ENCODE peak calls at places on chromosomes 6 and 20, in eight cellular contexts. R, H, X, M, T, D, Z and K are unnamed samples.

GRCh38 chr20:64052326-64052722 is 2.9 kb upstream of the SOX18 start:
- DNase-seq in H (no peak), T (no peak), X (no peak), M (no peak), D (no peak), R (no peak), Z (no peak), K (no peak)

GRCh38 chr6:139996253-139996834 is 621.9 kb upstream of the CITED2 start:
- DNase-seq in X (no peak), Z (no peak), M (peak), D (no peak), T (no peak), R (no peak), H (peak), K (peak)

GRCh38 chr6:27608916-27609883 is 136.3 kb upstream of the ZNF184 start:
- DNase-seq in D (no peak), M (peak), Z (peak), T (no peak), H (peak), X (peak), R (peak), K (peak)

GRCh38 chr6:112780498-112781096 is 433.5 kb downstream of the RFPL4B start:
- DNase-seq in X (peak), H (peak), D (peak), T (peak), R (peak), M (peak), Z (peak), K (peak)

GRCh38 chr6:84719152-84719551 is 45.2 kb downstream of the TBX18 start:
- DNase-seq in X (no peak), T (no peak), M (no peak), H (no peak), Z (no peak), R (no peak), D (no peak), K (no peak)

GRCh38 chr6:145318952-145319351 is 416.4 kb downstream of the EPM2A start:
- DNase-seq in R (no peak), Z (no peak), M (no peak), D (no peak), X (no peak), H (no peak), T (no peak), K (peak)

GRCh38 chr6:82196159-82196558 is 51.4 kb downstream of the IBTK start:
- DNase-seq in H (no peak), D (no peak), M (no peak), R (no peak), T (no peak), Z (no peak), X (peak), K (no peak)

GRCh38 chr6:27297484-27297856 is 14.6 kb downstream of the POM121L2 start:
- DNase-seq in X (no peak), T (no peak), Z (no peak), D (no peak), R (no peak), M (no peak), H (no peak), K (no peak)

GRCh38 chr6:133169901-133170300 is 71.3 kb upstream of the EYA4 start:
- DNase-seq in M (no peak), H (no peak), D (no peak), Z (no peak), T (no peak), R (no peak), X (no peak), K (no peak)

GRCh38 chr20:17896771-17897369 is 71.7 kb downstream of the SNX5 start:
- DNase-seq in R (peak), Z (no peak), M (no peak), H (no peak), D (no peak), X (no peak), T (no peak), K (no peak)

GRCh38 chr20:63296411-63297299 is 3.7 kb downstream of the COL20A1 start:
- DNase-seq in T (no peak), X (no peak), H (no peak), D (no peak), R (no peak), M (no peak), Z (no peak), K (no peak)

GRCh38 chr20:43842126-43843020 is 72.3 kb upstream of the TOX2 start:
- DNase-seq in H (no peak), T (no peak), D (no peak), X (no peak), M (no peak), Z (no peak), R (peak), K (no peak)

GRCh38 chr20:41738584-41739193 is 120.5 kb upstream of the CHD6 start:
- DNase-seq in Z (peak), D (peak), T (peak), X (peak), R (peak), H (peak), M (peak), K (peak)

GRCh38 chr6:139482184-139482751 is 107.8 kb upstream of the CITED2 start:
- DNase-seq in H (no peak), D (no peak), X (peak), M (peak), R (peak), T (no peak), Z (no peak), K (peak)

GRCh38 chr20:13799974-13800373 is 15.1 kb downstream of the NDUFAF5 start:
- DNase-seq in H (no peak), D (no peak), X (no peak), M (no peak), T (no peak), R (no peak), Z (no peak), K (no peak)

GRCh38 chr6:129598244-129599187 is 111.5 kb downstream of the ARHGAP18 start:
- DNase-seq in H (peak), Z (peak), T (peak), X (peak), R (peak), M (peak), D (peak), K (peak)

GRCh38 chr20:57838670-57839142 is 128.9 kb upstream of the PMEPA1 start:
- DNase-seq in T (no peak), X (no peak), Z (no peak), H (no peak), M (peak), R (no peak), D (no peak), K (peak)

GRCh38 chr20:4051413-4052138 is 36.2 kb upstream of the RNF24 start:
- DNase-seq in H (no peak), T (no peak), R (peak), M (no peak), X (no peak), Z (no peak), D (no peak), K (no peak)

GRCh38 chr6:85660181-85660611 is 17.5 kb upstream of the SYNCRIP start:
- DNase-seq in R (peak), X (peak), D (peak), M (no peak), T (no peak), Z (no peak), H (peak), K (no peak)

GRCh38 chr6:44538131-44538835 is 150.8 kb downstream of the CDC5L start:
- DNase-seq in R (no peak), Z (no peak), D (no peak), M (no peak), H (no peak), X (no peak), T (no peak), K (no peak)

GRCh38 chr20:34058831-34059230 is 53.2 kb downstream of the EIF2S2 start:
- DNase-seq in R (peak), M (no peak), H (no peak), T (no peak), D (no peak), Z (no peak), X (peak), K (peak)

GRCh38 chr6:140462495-140463311 is 1088.3 kb upstream of the CITED2 start:
- DNase-seq in Z (no peak), R (peak), H (peak), D (no peak), X (peak), T (peak), M (no peak), K (peak)